ENCODE peak calls at places on chromosomes 5 and 9, in five cellular contexts. A, Z, I, B and M are unnamed samples.

GRCh38 chr9:69204378-69204777 is 30.3 kb downstream of the TJP2 start:
- DNase-seq in A (no peak), Z (no peak), I (no peak), B (no peak), M (no peak)

GRCh38 chr5:132765311-132766019 is 11.6 kb downstream of the SEPTIN8 start:
- DNase-seq in A (no peak), Z (no peak), I (no peak), B (no peak), M (no peak)

GRCh38 chr9:77534376-77535057 is 113.6 kb downstream of the GNA14 start:
- DNase-seq in A (no peak), Z (no peak), I (no peak), B (no peak), M (no peak)

GRCh38 chr9:133689151-133689763 is 48.9 kb downstream of the SARDH start:
- DNase-seq in A (no peak), Z (no peak), I (no peak), B (no peak), M (no peak)

GRCh38 chr5:150624334-150625163 is 15.9 kb upstream of the SYNPO start:
- DNase-seq in A (no peak), Z (peak), I (no peak), B (peak), M (peak)

GRCh38 chr5:178284095-178284675 is 51.6 kb upstream of the PHYKPL start:
- DNase-seq in A (peak), Z (no peak), I (no peak), B (no peak), M (peak)

GRCh38 chr5:78610163-78610583 is 38.4 kb downstream of the LHFPL2 start:
- DNase-seq in A (peak), Z (peak), I (no peak), B (no peak), M (peak)

GRCh38 chr5:39520232-39520572 is 95.4 kb upstream of the DAB2 start:
- DNase-seq in A (peak), Z (peak), I (no peak), B (no peak), M (peak)

GRCh38 chr5:89556215-89557009 is 673.4 kb upstream of the MEF2C start:
- DNase-seq in A (peak), Z (peak), I (no peak), B (no peak), M (peak)

GRCh38 chr9:130892503-130893249 is 3.9 kb downstream of the QRFP start:
- DNase-seq in A (no peak), Z (no peak), I (no peak), B (no peak), M (no peak)

GRCh38 chr9:2157277-2158105 is 142.3 kb downstream of the SMARCA2 start:
- DNase-seq in A (peak), Z (peak), I (peak), B (no peak), M (peak)

GRCh38 chr5:80078921-80079320 is 43.8 kb downstream of the THBS4 start:
- DNase-seq in A (no peak), Z (no peak), I (no peak), B (no peak), M (no peak)

GRCh38 chr5:147140558-147140957 is 94.3 kb upstream of the STK32A start:
- DNase-seq in A (no peak), Z (no peak), I (no peak), B (no peak), M (no peak)

GRCh38 chr5:92962752-92963151 is 618.3 kb downstream of the NR2F1-AS1 start:
- DNase-seq in A (no peak), Z (no peak), I (no peak), B (no peak), M (peak)

GRCh38 chr9:89999176-89999533 is 394.3 kb downstream of the GADD45G start:
- DNase-seq in A (no peak), Z (no peak), I (no peak), B (no peak), M (no peak)

GRCh38 chr5:911601-912000 is 18.9 kb downstream of the TRIP13 start:
- DNase-seq in A (peak), Z (peak), I (no peak), B (no peak), M (peak)

GRCh38 chr5:139905401-139905800 is 109.8 kb downstream of the PSD2 start:
- DNase-seq in A (no peak), Z (no peak), I (no peak), B (no peak), M (no peak)

GRCh38 chr5:134943547-134943946 is 24.2 kb upstream of the CATSPER3 start:
- DNase-seq in A (no peak), Z (no peak), I (no peak), B (no peak), M (no peak)

GRCh38 chr5:107915413-107915812 is 244.7 kb upstream of the EFNA5 start:
- DNase-seq in A (peak), Z (no peak), I (no peak), B (no peak), M (no peak)

GRCh38 chr9:83598487-83598886 is 24.5 kb upstream of the IDNK start:
- DNase-seq in A (no peak), Z (peak), I (no peak), B (no peak), M (no peak)

GRCh38 chr5:52685621-52686370 is 101.9 kb upstream of the ITGA1 start:
- DNase-seq in A (no peak), Z (peak), I (no peak), B (no peak), M (no peak)

GRCh38 chr9:72524820-72525539 is 3.6 kb downstream of the TMC1 start:
- DNase-seq in A (peak), Z (peak), I (no peak), B (no peak), M (peak)

GRCh38 chr9:4929917-4930316 is 55.2 kb upstream of the JAK2 start:
- DNase-seq in A (no peak), Z (peak), I (no peak), B (no peak), M (no peak)